ENCODE peak calls at places on chromosomes 1 and 21, in six cellular contexts. M is caudate nucleus, U is nephron progenitor cell, L is KG1, W is HS-27A, T is cardiac muscle cell. V is an unnamed sample.

GRCh38 chr1:117967472-117967871 is 37.9 kb downstream of the WDR3 start:
- DNase-seq in M (no peak), W (no peak), T (peak), L (no peak), U (no peak), V (peak)

GRCh38 chr1:42456754-42457089 is 379 bp downstream of the PPCS start:
- DNase-seq in M (peak), T (peak), L (peak), U (no peak), W (peak), V (peak)

GRCh38 chr1:221829327-221830011 is 87.6 kb upstream of the DUSP10 start:
- DNase-seq in T (peak), U (no peak), M (no peak), L (no peak), W (peak), V (no peak)

GRCh38 chr21:18049461-18049860 is 195.2 kb upstream of the CHODL start:
- DNase-seq in U (no peak), W (no peak), M (no peak), T (no peak), L (no peak), V (no peak)

GRCh38 chr21:20999567-21000169 is 1.5 kb downstream of the NCAM2 start:
- DNase-seq in U (peak), W (no peak), T (peak), L (no peak), M (peak), V (peak)

GRCh38 chr21:21200939-21201610 is 202.9 kb downstream of the NCAM2 start:
- DNase-seq in U (no peak), W (no peak), T (peak), L (peak), M (no peak), V (no peak)

GRCh38 chr1:12488666-12489354 is 129.2 kb downstream of the DHRS3 start:
- DNase-seq in U (no peak), W (no peak), L (no peak), M (no peak), T (no peak), V (no peak)

GRCh38 chr1:161921990-161922389 is 101.7 kb downstream of the OLFML2B start:
- DNase-seq in L (no peak), U (no peak), T (peak), W (no peak), M (no peak), V (no peak)

GRCh38 chr21:35400233-35400939 is 351.3 kb upstream of the RUNX1 start:
- DNase-seq in T (peak), U (no peak), W (no peak), L (peak), M (no peak), V (peak)

GRCh38 chr1:227891955-227892871 is 55.5 kb downstream of the WNT9A start:
- DNase-seq in L (no peak), W (no peak), M (no peak), U (peak), T (peak), V (no peak)

GRCh38 chr1:56153276-56153675 is 426.1 kb downstream of the PLPP3 start:
- DNase-seq in T (no peak), L (no peak), W (no peak), M (no peak), U (no peak), V (no peak)

GRCh38 chr1:93798301-93798700 is 80.7 kb downstream of the DNTTIP2 start:
- DNase-seq in L (no peak), W (peak), M (no peak), U (no peak), T (peak), V (peak)

GRCh38 chr1:151486557-151486956 is 24.6 kb upstream of the CGN start:
- DNase-seq in M (no peak), U (no peak), L (no peak), T (no peak), W (no peak), V (no peak)

GRCh38 chr1:93681095-93681548 is 515 bp downstream of the BCAR3 start:
- DNase-seq in M (no peak), T (peak), W (no peak), U (peak), L (no peak), V (no peak)

GRCh38 chr21:35217504-35218060 is 168.5 kb upstream of the RUNX1 start:
- DNase-seq in L (no peak), U (no peak), W (peak), M (no peak), T (peak), V (no peak)

GRCh38 chr1:51237714-51238403 is 1.8 kb downstream of the RNF11 start:
- DNase-seq in U (peak), T (peak), L (no peak), M (no peak), W (no peak), V (no peak)

GRCh38 chr1:22788298-22788697 is 77.7 kb downstream of the EPHB2 start:
- DNase-seq in W (no peak), L (no peak), T (no peak), M (no peak), U (peak), V (no peak)

GRCh38 chr1:84073266-84073665 is 70.8 kb upstream of the PRKACB start:
- DNase-seq in W (no peak), U (no peak), T (peak), L (no peak), M (no peak), V (no peak)

GRCh38 chr1:25567710-25568089 is 24.3 kb downstream of the LDLRAP1 start:
- DNase-seq in W (no peak), U (no peak), T (no peak), M (no peak), L (no peak), V (no peak)

GRCh38 chr1:51564124-51564523 is 45.1 kb upstream of the EPS15 start:
- DNase-seq in W (no peak), T (peak), L (no peak), M (no peak), U (no peak), V (no peak)

GRCh38 chr1:20785907-20786309 is 1.2 kb downstream of the HP1BP3 start:
- DNase-seq in M (no peak), U (no peak), L (no peak), T (no peak), W (no peak), V (no peak)

GRCh38 chr1:217009376-217009775 is 286.1 kb upstream of the ESRRG start:
- DNase-seq in W (no peak), L (no peak), T (no peak), U (no peak), M (no peak), V (no peak)

GRCh38 chr1:3869751-3870301 is 12.6 kb downstream of the DFFB start:
- DNase-seq in T (peak), M (no peak), L (no peak), U (peak), W (no peak), V (no peak)

GRCh38 chr1:42422672-42423236 is 33.1 kb downstream of the ZMYND12 start:
- DNase-seq in L (no peak), M (peak), W (no peak), U (no peak), T (peak), V (no peak)

GRCh38 chr21:38810034-38810825 is 4.5 kb downstream of the ETS2 start:
- DNase-seq in M (no peak), T (no peak), U (no peak), W (no peak), L (no peak), V (no peak)

GRCh38 chr21:41817228-41817627 is 50.4 kb upstream of the RIPK4 start:
- DNase-seq in M (no peak), T (peak), L (no peak), U (peak), W (no peak), V (peak)

GRCh38 chr1:147389532-147390184 is 147.2 kb downstream of the CHD1L start:
- DNase-seq in U (peak), L (peak), M (no peak), W (peak), T (peak), V (peak)

GRCh38 chr1:116359060-116359830 is 13.8 kb upstream of the ATP1A1 start:
- DNase-seq in U (no peak), M (no peak), L (no peak), W (peak), T (peak), V (no peak)

GRCh38 chr1:1847061-1847460 is 43.8 kb downstream of the GNB1 start:
- DNase-seq in M (no peak), W (no peak), T (peak), U (no peak), L (no peak), V (no peak)

GRCh38 chr1:43978264-43978550 is 803 bp upstream of the B4GALT2 start:
- DNase-seq in T (no peak), M (no peak), L (no peak), U (no peak), W (no peak), V (no peak)